ENCODE peak calls at places on chromosome 21, in four cellular contexts. L is tibial nerve, K is amygdala, Z is Right ventricle myocardium superior. S is an unnamed sample.

GRCh38 chr21:37072239-37072987 is 458 bp downstream of the PIGP start:
- DNase-seq in L (peak; percentile 50), K (peak; percentile 81), Z (peak; percentile 91), S (peak; percentile 27)

GRCh38 chr21:20997308-20997632 is 939 bp upstream of the NCAM2 start:
- DNase-seq in L (no peak), K (peak; percentile 34), Z (peak; percentile 39), S (no peak)

GRCh38 chr21:31370893-31371652 is 27.0 kb upstream of the TIAM1 start:
- DNase-seq in L (no peak), K (no peak), Z (peak; percentile 57), S (no peak)

GRCh38 chr21:31733521-31734149 is 1.7 kb upstream of the SCAF4 start:
- DNase-seq in L (no peak), K (no peak), Z (no peak), S (no peak)

GRCh38 chr21:44517175-44517899 is 22.7 kb downstream of the KRTAP10-1 start:
- DNase-seq in L (no peak), K (no peak), Z (peak; percentile 42), S (no peak)

GRCh38 chr21:41932191-41932575 is 21.6 kb downstream of the C2CD2 start:
- DNase-seq in L (no peak), K (no peak), Z (no peak), S (no peak)

GRCh38 chr21:32456497-32456918 is 44.0 kb downstream of the EVA1C start:
- DNase-seq in L (no peak), K (no peak), Z (no peak), S (peak; percentile 71)

GRCh38 chr21:44814498-44815023 is 3.3 kb downstream of the SUMO3 start:
- DNase-seq in L (no peak), K (no peak), Z (no peak), S (no peak)

GRCh38 chr21:45450741-45451740 is 46.1 kb downstream of the COL18A1 start:
- DNase-seq in L (no peak), K (no peak), Z (peak; percentile 33), S (no peak)

GRCh38 chr21:33259428-33259827 is 6.7 kb upstream of the IL10RB start:
- DNase-seq in L (no peak), K (no peak), Z (no peak), S (no peak)

GRCh38 chr21:34274001-34274400 is 89.8 kb upstream of the KCNE2 start:
- DNase-seq in L (no peak), K (no peak), Z (no peak), S (no peak)

GRCh38 chr21:44911384-44912157 is 9.1 kb downstream of the ITGB2 start:
- DNase-seq in L (peak; percentile 63), K (peak; percentile 61), Z (peak; percentile 90), S (peak; percentile 49)

GRCh38 chr21:34885636-34886553 is 163.2 kb downstream of the RUNX1 start:
- DNase-seq in L (no peak), K (no peak), Z (no peak), S (no peak)

GRCh38 chr21:42554251-42554937 is 40.7 kb downstream of the SLC37A1 start:
- DNase-seq in L (no peak), K (no peak), Z (no peak), S (no peak)

GRCh38 chr21:42614811-42615342 is 38.5 kb upstream of the PDE9A start:
- DNase-seq in L (no peak), K (no peak), Z (no peak), S (no peak)

GRCh38 chr21:39063517-39063916 is 119.7 kb downstream of the PSMG1 start:
- DNase-seq in L (no peak), K (no peak), Z (no peak), S (peak; percentile 3)

GRCh38 chr21:35933466-35933865 is 126.9 kb downstream of the SETD4 start:
- DNase-seq in L (peak; percentile 60), K (no peak), Z (peak; percentile 68), S (peak; percentile 81)

GRCh38 chr21:46559291-46559983 is 45.4 kb downstream of the S100B start:
- DNase-seq in L (no peak), K (no peak), Z (no peak), S (no peak)

GRCh38 chr21:41065539-41065938 is 102.4 kb upstream of the BACE2 start:
- DNase-seq in L (no peak), K (no peak), Z (no peak), S (no peak)

GRCh38 chr21:37208056-37208705 is 59.0 kb downstream of the VPS26C start:
- DNase-seq in L (peak; percentile 37), K (peak; percentile 76), Z (peak; percentile 89), S (peak; percentile 51)

GRCh38 chr21:14864211-14865021 is 200.4 kb downstream of the NRIP1 start:
- DNase-seq in L (peak; percentile 42), K (peak; percentile 67), Z (peak; percentile 79), S (no peak)

GRCh38 chr21:19420607-19421006 is 1017.0 kb upstream of the TMPRSS15 start:
- DNase-seq in L (no peak), K (no peak), Z (no peak), S (no peak)

GRCh38 chr21:38139380-38140168 is 117.2 kb upstream of the KCNJ15 start:
- DNase-seq in L (no peak), K (no peak), Z (no peak), S (no peak)

GRCh38 chr21:42163511-42163863 is 55.5 kb upstream of the ABCG1 start:
- DNase-seq in L (no peak), K (no peak), Z (no peak), S (no peak)